ENCODE peak calls at places on chromosomes 16 and 17, in four cellular contexts. C is esophagus squamous epithelium, S is hepatocyte, J is left ventricle myocardium inferior. U is an unnamed sample. For H3K27me3, the result is how much of the 10 kb centered on the place peaks cover.

GRCh38 chr17:58319181-58320162 is 9.1 kb downstream of the TSPOAP1 start:
- DNase-seq in C (no peak), S (no peak), J (peak), U (no peak)

GRCh38 chr16:81583893-81584705 is 139.5 kb downstream of the CMIP start:
- DNase-seq in C (no peak), S (no peak), J (no peak), U (no peak)

GRCh38 chr16:1670371-1670770 is 7.7 kb upstream of the JPT2 start:
- DNase-seq in C (no peak), S (no peak), J (no peak), U (no peak)

GRCh38 chr16:12575288-12575687 is 228.4 kb downstream of the CPPED1 start:
- DNase-seq in C (no peak), S (no peak), J (no peak), U (no peak)

GRCh38 chr17:35748323-35748960 is 4.6 kb downstream of the GAS2L2 start:
- DNase-seq in C (no peak), S (no peak), J (no peak), U (no peak)

GRCh38 chr16:25747160-25747758 is 55.5 kb downstream of the HS3ST4 start:
- DNase-seq in C (no peak), S (peak), J (no peak), U (no peak)

GRCh38 chr16:83738926-83739503 is 68.8 kb upstream of the HSBP1 start:
- DNase-seq in C (no peak), S (peak), J (no peak), U (no peak)

GRCh38 chr16:71172808-71173207 is 57.7 kb downstream of the HYDIN start:
- DNase-seq in C (no peak), S (no peak), J (peak), U (no peak)

GRCh38 chr17:65123757-65124675 is 13.2 kb upstream of the RGS9 start:
- DNase-seq in C (no peak), S (no peak), J (no peak), U (no peak)

GRCh38 chr16:56362057-56362655 is 63.2 kb downstream of the AMFR start:
- DNase-seq in C (no peak), S (no peak), J (no peak), U (no peak)

GRCh38 chr16:1258906-1259759 is 3.3 kb downstream of the TPSD1 start:
- DNase-seq in C (no peak), S (no peak), J (no peak), U (no peak)

DNA sequence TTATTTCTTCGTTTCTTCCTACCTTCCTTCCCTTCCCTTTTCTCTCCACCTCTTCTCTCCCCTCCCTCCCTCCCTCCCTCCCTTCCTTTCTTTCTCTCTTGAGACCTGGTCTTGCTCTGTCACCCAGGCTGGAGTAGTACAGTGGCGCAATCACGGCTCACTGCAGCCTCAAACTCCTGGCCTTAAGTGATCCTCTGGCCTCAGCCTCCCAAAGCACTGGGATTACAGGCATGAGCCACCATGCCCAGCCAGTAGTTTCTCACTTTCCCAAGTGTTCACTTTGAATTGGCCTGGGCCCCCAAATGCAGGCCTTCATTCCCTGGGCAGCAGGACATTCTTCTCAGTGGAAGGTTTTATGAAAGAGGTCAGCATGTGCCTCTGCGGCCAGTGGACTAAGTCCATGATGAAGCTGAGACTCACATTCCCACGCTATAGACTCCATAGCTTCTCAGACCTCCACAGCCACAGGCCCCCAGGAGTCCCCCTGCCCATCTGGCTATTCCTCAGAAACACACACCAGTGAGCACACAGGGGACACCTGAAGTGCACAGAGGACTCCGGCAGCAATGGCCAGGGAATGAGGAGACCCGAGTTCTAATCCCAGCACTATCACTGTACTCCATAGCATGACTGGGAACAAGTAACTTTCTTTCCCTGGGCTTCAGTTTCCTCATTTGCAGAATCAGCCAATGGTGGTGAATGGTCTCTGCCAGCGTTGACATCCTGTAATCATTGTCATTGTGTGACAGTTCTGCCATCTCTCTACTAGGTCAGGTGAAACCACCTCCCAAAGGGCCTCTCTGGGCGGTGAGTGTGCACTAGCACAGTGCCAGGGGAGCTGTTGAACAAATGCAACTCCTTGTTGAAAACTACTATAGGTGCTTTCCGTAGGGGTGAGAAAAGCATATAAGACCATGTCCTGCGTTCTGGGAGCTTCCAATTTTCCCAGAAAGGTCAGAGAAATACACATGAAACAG is 69.2 kb upstream of the TBX2 start:
- DNase-seq in C (no peak), S (no peak), J (no peak), U (no peak)
- H3K27me3 ChIP-seq in C (under half), S (under half), J (under half), U (under half)

GRCh38 chr16:30068750-30069574 is 3.4 kb downstream of the ALDOA start:
- DNase-seq in C (no peak), S (no peak), J (no peak), U (peak)

GRCh38 chr16:30066882-30067583 is 1.5 kb downstream of the ALDOA start:
- DNase-seq in C (no peak), S (no peak), J (peak), U (peak)

GRCh38 chr16:30069575-30070462 is 4.3 kb downstream of the ALDOA start:
- DNase-seq in C (no peak), S (no peak), J (peak), U (peak)

GRCh38 chr16:30067584-30067916 is 2.0 kb downstream of the ALDOA start:
- DNase-seq in C (no peak), S (no peak), J (no peak), U (no peak)

DNA sequence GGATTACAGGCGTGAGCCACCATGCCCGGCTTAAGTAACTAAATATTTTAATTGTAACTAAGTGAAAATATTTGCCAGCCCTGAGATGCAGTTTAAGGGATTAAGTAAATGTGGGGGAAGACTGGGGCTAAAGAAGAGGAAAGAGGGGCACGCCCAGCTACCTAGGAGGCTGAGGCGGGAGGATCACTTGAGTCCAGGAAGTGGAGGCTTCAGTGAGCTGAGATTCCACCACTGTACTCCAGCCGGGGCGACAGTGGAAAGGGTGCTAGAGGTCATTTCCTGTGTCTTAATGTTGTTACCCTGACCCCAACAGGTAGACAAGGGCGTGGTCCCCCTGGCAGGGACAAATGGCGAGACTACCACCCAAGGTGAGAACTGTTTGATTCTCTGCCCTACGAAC is 2.8 kb downstream of the ALDOA start:
- DNase-seq in C (no peak), S (no peak), J (no peak), U (no peak)
- H3K4me3 ChIP-seq in C (no peak), S (no peak), J (peak), U (no peak)

DNA sequence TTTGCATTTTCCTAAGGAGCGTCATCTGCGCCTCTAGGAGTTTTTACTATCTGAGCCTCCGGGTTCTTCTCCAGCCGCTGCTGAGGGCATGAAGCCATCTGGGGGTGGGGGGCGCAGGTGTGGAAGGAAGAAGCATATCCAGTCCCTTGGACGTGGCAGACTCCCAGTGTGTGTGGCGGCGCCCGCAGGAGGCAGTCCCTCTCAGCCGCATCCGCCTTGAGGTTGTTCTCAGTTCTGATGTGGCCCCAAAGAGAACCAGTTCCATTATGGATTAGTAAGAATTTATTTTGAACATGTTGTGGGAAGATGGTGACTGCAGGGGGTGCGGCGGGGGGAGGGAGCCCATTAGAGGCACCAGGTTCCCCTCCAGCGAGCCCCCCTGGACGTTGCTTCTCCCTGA is 100.2 kb downstream of the SEC14L1 start:
- DNase-seq in C (no peak), S (no peak), J (no peak), U (no peak)
- H3K27me3 ChIP-seq in C (under half), S (under half), J (under half), U (under half)

GRCh38 chr16:51152691-51153261 is 1.7 kb upstream of the SALL1 start:
- DNase-seq in C (no peak), S (no peak), J (no peak), U (no peak)

GRCh38 chr16:51155901-51156810 is 5.1 kb upstream of the SALL1 start:
- DNase-seq in C (no peak), S (peak), J (no peak), U (no peak)

GRCh38 chr16:51155199-51155607 is 4.1 kb upstream of the SALL1 start:
- DNase-seq in C (no peak), S (no peak), J (no peak), U (no peak)

GRCh38 chr16:51153275-51153991 is 2.4 kb upstream of the SALL1 start:
- DNase-seq in C (no peak), S (no peak), J (no peak), U (no peak)

DNA sequence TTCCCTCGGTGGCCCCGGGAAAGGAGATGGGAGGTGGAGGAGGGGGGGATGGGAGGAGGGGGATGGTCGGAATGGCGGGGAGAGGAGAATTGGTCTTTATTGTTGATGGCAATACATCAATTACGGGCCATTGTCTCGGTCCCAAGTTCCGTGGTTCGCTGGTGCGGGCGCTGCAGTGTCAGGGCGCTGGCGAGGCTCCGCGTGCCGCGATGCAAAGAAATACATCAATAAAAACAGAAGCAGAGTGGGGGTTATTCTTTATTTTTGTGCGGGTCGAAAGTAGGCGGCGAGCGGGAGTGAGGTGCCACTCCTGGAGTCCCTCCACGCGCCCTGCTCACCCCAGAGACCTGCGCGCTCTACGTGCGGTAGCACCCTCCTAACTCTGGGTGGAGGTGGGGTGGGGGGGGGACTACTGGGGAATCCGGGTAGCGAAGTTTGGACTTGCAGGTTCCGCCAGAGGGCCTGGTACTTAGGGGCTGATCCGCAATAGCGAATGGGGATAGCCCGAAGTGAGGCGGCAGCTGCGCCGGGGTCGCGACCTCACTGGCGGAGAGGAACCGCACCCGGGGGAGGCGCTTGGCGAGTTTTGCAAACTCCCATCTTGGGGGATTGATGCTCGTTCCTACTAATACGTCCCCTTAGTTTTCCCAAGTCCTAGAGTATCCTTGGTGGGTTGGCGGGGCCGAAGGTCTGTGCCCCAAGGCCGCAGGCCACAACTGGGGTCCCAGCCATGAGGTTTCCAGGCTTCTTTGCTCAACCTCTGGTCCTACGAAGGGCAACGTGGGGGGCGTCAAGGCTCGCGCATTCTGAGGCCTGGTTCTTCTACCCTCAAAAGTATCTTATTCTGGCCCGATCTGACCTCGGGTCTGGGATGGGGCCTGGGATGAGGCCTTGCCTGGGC is 3.5 kb upstream of the SALL1 start:
- DNase-seq in C (no peak), S (peak), J (no peak), U (no peak)
- H3K4me3 ChIP-seq in C (no peak), S (no peak), J (peak), U (no peak)

DNA sequence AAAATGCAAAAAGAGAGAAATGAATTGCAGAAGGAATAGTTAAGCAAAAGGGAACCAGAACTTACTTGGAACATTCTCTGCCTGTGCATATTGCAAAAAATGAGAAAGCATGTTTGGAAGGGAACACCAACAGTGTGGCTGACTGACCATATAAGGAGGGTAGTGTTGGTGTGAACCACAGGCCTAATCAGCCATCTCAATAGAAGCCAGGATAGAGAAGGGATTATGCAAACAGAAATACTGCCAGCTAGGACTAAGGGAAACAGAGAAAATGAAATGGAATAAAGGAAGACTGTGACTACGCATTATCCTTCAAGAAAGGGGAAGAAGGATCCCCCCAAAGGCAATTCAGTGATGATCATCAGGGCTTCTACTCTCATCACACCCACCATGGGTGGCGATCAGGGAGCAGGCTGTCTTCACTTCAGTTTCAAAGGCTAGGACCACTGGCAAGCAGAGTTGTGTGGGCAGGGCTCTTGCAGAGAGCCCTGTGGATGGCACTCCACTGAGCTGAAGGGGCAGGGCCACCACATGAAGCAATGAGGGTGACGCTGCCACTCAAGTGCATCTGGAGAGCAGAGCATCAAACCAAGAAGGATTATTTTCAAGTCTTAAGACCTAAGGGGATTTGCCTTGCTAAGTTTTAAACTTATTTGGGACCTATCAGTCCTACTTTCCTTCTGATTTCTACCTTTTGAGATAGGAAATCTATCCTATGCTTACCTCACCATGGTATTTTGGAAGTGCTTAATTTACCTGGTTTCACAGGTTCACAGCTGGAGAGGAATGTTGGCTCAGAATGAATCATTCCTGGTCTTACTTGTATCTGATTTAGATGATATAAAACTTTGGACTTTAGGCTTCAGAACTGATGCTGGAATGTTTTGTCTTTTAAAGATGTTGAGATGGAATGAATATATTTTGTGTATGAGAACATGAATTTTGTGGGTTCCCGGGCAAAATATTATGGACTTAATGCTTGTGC is 140.6 kb downstream of the SSH2 start:
- DNase-seq in C (no peak), S (no peak), J (no peak), U (no peak)
- H3K27me3 ChIP-seq in C (under half), S (under half), J (under half), U (under half)

GRCh38 chr16:85396879-85397871 is 215.9 kb upstream of the GSE1 start:
- DNase-seq in C (no peak), S (peak), J (peak), U (no peak)

GRCh38 chr16:85394511-85395206 is 218.5 kb upstream of the GSE1 start:
- DNase-seq in C (no peak), S (no peak), J (peak), U (peak)

GRCh38 chr16:85393674-85394510 is 219.2 kb upstream of the GSE1 start:
- DNase-seq in C (no peak), S (peak), J (peak), U (peak)

GRCh38 chr16:85395913-85396878 is 216.9 kb upstream of the GSE1 start:
- DNase-seq in C (no peak), S (no peak), J (peak), U (peak)

DNA sequence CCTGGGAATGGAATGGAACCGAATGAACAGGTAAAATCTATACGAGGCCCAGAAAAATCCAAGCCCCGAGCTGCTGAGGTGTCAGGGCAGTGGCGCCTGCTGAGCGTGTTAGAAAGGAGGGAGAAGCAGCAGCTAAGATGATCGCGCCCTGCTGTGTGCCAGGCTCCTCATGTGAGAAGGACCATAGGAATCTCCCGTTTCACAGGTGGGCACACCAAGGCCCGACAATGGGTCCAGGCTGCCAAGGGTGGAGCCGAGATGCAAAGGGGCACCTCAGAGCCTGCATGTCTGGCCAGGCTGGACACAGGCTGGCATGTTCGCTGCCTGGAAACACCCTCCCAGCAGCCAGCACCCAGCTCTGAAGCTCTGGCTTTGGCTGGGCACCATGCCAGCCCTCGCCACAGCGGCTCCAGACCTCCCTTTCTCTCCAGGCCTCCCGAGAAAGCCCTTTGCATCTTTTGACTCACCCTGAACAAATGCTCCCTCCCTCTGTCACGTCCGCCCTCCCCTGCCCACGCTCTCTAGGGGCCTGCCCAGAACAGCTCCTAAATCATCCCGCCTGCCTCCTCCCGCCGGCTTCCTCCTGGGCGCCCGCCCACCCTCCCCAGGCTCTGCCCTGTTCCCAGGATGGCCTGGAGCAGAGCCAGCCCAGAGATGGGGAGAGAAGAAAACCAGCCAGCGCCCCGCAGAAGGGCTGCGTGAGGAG is 217.8 kb upstream of the GSE1 start:
- DNase-seq in C (no peak), S (peak), J (peak), U (peak)
- H3K4me3 ChIP-seq in C (no peak), S (no peak), J (no peak), U (no peak)

DNA sequence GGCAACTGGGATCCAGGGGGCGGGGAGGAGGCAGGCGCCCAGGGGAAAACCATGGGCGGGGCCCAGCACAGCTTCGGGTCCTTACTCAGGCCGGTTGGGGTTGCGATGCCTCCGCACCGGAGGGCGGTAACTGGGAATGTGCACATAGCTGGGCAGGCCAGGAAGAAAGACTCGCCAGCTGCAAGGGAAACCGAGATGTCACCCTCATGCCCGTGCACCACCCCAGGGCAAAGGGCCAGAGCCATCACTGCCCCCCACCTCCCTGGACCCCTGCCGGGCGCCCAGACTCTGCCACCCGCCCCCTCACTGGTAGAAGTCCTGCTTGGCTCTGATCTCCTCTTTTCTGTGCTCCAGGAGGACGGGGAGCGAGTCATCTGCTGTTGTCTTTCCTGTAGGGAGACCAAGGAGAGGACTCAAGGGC is 6.7 kb downstream of the ALOX12B start:
- DNase-seq in C (no peak), S (no peak), J (no peak), U (peak)
- H3K27me3 ChIP-seq in C (under half), S (under half), J (half or more), U (under half)